ENCODE peak calls at places on chromosomes 2 and 18, in nine cellular contexts. One of them, this sample, is unnamed.

GRCh38 chr18:48924621-48925601 is 25.9 kb downstream of the SMAD7 start:
- DNase-seq in A549: no peak
- DNase-seq in CD4-positive, CD25-positive, alpha-beta regulatory T cell: no peak
- DNase-seq in CD8-positive, alpha-beta T cell: no peak
- DNase-seq in CD8-positive, alpha-beta memory T cell: no peak
- DNase-seq in GM23248: peak
- DNase-seq in uterus: no peak
- DNase-seq in heart right ventricle: no peak
- DNase-seq in Peyer's patch: peak
- DNase-seq in this sample: no peak

GRCh38 chr2:39128919-39129391 is 8.1 kb upstream of the SOS1 start:
- DNase-seq in A549: no peak
- DNase-seq in CD4-positive, CD25-positive, alpha-beta regulatory T cell: peak
- DNase-seq in CD8-positive, alpha-beta T cell: peak
- DNase-seq in CD8-positive, alpha-beta memory T cell: peak
- DNase-seq in GM23248: peak
- DNase-seq in uterus: no peak
- DNase-seq in heart right ventricle: no peak
- DNase-seq in Peyer's patch: peak
- DNase-seq in this sample: peak

GRCh38 chr2:214706986-214707385 is 102.5 kb downstream of the BARD1 start:
- DNase-seq in A549: no peak
- DNase-seq in CD4-positive, CD25-positive, alpha-beta regulatory T cell: no peak
- DNase-seq in CD8-positive, alpha-beta T cell: no peak
- DNase-seq in CD8-positive, alpha-beta memory T cell: no peak
- DNase-seq in GM23248: no peak
- DNase-seq in uterus: no peak
- DNase-seq in heart right ventricle: no peak
- DNase-seq in Peyer's patch: no peak
- DNase-seq in this sample: no peak

GRCh38 chr18:65968605-65969004 is 217.8 kb downstream of the CDH7 start:
- DNase-seq in A549: no peak
- DNase-seq in CD4-positive, CD25-positive, alpha-beta regulatory T cell: no peak
- DNase-seq in CD8-positive, alpha-beta T cell: no peak
- DNase-seq in CD8-positive, alpha-beta memory T cell: no peak
- DNase-seq in GM23248: no peak
- DNase-seq in uterus: no peak
- DNase-seq in heart right ventricle: no peak
- DNase-seq in Peyer's patch: no peak
- DNase-seq in this sample: no peak

GRCh38 chr2:57330447-57330846 is 716.2 kb upstream of the VRK2 start:
- DNase-seq in A549: no peak
- DNase-seq in CD4-positive, CD25-positive, alpha-beta regulatory T cell: no peak
- DNase-seq in CD8-positive, alpha-beta T cell: no peak
- DNase-seq in CD8-positive, alpha-beta memory T cell: no peak
- DNase-seq in GM23248: peak
- DNase-seq in uterus: no peak
- DNase-seq in heart right ventricle: no peak
- DNase-seq in Peyer's patch: no peak
- DNase-seq in this sample: no peak

GRCh38 chr18:49135871-49136270 is 185.1 kb upstream of the SMAD7 start:
- DNase-seq in A549: no peak
- DNase-seq in CD4-positive, CD25-positive, alpha-beta regulatory T cell: no peak
- DNase-seq in CD8-positive, alpha-beta T cell: no peak
- DNase-seq in CD8-positive, alpha-beta memory T cell: no peak
- DNase-seq in GM23248: peak
- DNase-seq in uterus: no peak
- DNase-seq in heart right ventricle: no peak
- DNase-seq in Peyer's patch: no peak
- DNase-seq in this sample: no peak

GRCh38 chr18:46649071-46649862 is 7.8 kb downstream of the LOXHD1 start:
- DNase-seq in A549: no peak
- DNase-seq in CD4-positive, CD25-positive, alpha-beta regulatory T cell: no peak
- DNase-seq in CD8-positive, alpha-beta T cell: no peak
- DNase-seq in CD8-positive, alpha-beta memory T cell: no peak
- DNase-seq in GM23248: no peak
- DNase-seq in uterus: no peak
- DNase-seq in heart right ventricle: no peak
- DNase-seq in Peyer's patch: no peak
- DNase-seq in this sample: no peak

GRCh38 chr18:6405237-6406074 is 9.3 kb downstream of the L3MBTL4 start:
- DNase-seq in A549: no peak
- DNase-seq in CD4-positive, CD25-positive, alpha-beta regulatory T cell: no peak
- DNase-seq in CD8-positive, alpha-beta T cell: no peak
- DNase-seq in CD8-positive, alpha-beta memory T cell: no peak
- DNase-seq in GM23248: peak
- DNase-seq in uterus: no peak
- DNase-seq in heart right ventricle: no peak
- DNase-seq in Peyer's patch: no peak
- DNase-seq in this sample: no peak

GRCh38 chr2:216117566-216117965 is 8.4 kb downstream of the XRCC5 start:
- DNase-seq in A549: no peak
- DNase-seq in CD4-positive, CD25-positive, alpha-beta regulatory T cell: no peak
- DNase-seq in CD8-positive, alpha-beta T cell: no peak
- DNase-seq in CD8-positive, alpha-beta memory T cell: no peak
- DNase-seq in GM23248: peak
- DNase-seq in uterus: no peak
- DNase-seq in heart right ventricle: no peak
- DNase-seq in Peyer's patch: no peak
- DNase-seq in this sample: no peak

GRCh38 chr2:172953970-172954852 is 121.4 kb upstream of the MAP3K20 start:
- DNase-seq in A549: no peak
- DNase-seq in CD4-positive, CD25-positive, alpha-beta regulatory T cell: no peak
- DNase-seq in CD8-positive, alpha-beta T cell: no peak
- DNase-seq in CD8-positive, alpha-beta memory T cell: no peak
- DNase-seq in GM23248: peak
- DNase-seq in uterus: no peak
- DNase-seq in heart right ventricle: no peak
- DNase-seq in Peyer's patch: no peak
- DNase-seq in this sample: no peak

GRCh38 chr2:168336786-168337388 is 89.5 kb upstream of the STK39 start:
- DNase-seq in A549: no peak
- DNase-seq in CD4-positive, CD25-positive, alpha-beta regulatory T cell: peak
- DNase-seq in CD8-positive, alpha-beta T cell: no peak
- DNase-seq in CD8-positive, alpha-beta memory T cell: peak
- DNase-seq in GM23248: no peak
- DNase-seq in uterus: no peak
- DNase-seq in heart right ventricle: no peak
- DNase-seq in Peyer's patch: peak
- DNase-seq in this sample: peak

GRCh38 chr2:227221120-227221519 is 56.7 kb downstream of the COL4A3 start:
- DNase-seq in A549: no peak
- DNase-seq in CD4-positive, CD25-positive, alpha-beta regulatory T cell: no peak
- DNase-seq in CD8-positive, alpha-beta T cell: no peak
- DNase-seq in CD8-positive, alpha-beta memory T cell: no peak
- DNase-seq in GM23248: no peak
- DNase-seq in uterus: no peak
- DNase-seq in heart right ventricle: no peak
- DNase-seq in Peyer's patch: no peak
- DNase-seq in this sample: no peak

GRCh38 chr18:3667255-3668137 is 217.5 kb downstream of the TGIF1 start:
- DNase-seq in A549: no peak
- DNase-seq in CD4-positive, CD25-positive, alpha-beta regulatory T cell: no peak
- DNase-seq in CD8-positive, alpha-beta T cell: no peak
- DNase-seq in CD8-positive, alpha-beta memory T cell: no peak
- DNase-seq in GM23248: no peak
- DNase-seq in uterus: no peak
- DNase-seq in heart right ventricle: no peak
- DNase-seq in Peyer's patch: no peak
- DNase-seq in this sample: no peak

DNA sequence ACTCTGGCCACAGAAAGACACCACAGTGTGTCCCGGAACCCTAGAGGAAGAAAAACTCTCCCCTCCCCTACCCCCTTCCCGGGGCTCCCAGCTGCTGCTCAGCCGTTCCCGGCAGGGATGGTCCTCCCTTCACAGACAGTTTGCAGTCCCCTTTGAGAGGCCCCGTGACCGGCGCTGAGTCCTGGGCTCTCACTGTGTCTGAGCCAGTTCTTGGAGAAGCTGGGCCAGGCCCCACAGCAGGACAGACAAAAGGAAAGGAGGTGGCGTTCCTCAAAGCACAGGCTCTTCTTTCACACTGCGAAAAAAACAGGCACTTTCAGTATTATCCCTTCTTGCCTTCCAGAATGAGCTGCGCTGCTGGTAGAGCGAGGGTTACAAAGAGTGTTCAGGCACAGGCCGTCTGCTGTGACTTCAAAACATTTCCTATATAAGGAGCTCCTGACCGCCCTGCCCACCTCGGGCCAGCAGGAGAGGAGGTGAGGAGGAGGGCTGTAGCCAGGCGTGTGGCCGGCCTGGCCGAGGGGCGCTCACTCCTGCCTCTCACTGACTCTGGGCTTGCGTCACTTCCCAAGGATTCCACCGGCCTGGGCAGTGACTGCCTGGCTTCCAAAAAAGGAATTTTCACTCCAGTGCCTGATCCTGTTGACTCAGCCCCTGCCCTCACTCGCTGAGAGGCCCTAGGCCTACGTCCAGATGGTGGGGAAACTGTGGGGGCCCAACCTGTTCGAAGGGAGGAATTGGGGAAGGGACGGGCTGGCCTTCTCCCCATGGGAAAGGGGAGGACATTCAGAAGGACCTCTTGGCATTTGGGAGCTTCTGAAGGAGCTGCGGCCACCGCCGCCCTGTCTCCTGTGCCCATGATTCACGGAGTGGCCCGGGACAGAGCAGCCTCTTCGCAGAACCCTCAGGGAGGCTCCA is 24.9 kb downstream of the CIDEA start:
- DNase-seq in A549: no peak
- DNase-seq in CD4-positive, CD25-positive, alpha-beta regulatory T cell: no peak
- DNase-seq in CD8-positive, alpha-beta T cell: no peak
- DNase-seq in CD8-positive, alpha-beta memory T cell: no peak
- DNase-seq in GM23248: peak
- DNase-seq in uterus: peak
- DNase-seq in heart right ventricle: peak
- DNase-seq in Peyer's patch: peak
- DNase-seq in this sample: no peak
- H3K27ac ChIP-seq in A549: no peak
- H3K27ac ChIP-seq in CD4-positive, CD25-positive, alpha-beta regulatory T cell: no peak
- H3K27ac ChIP-seq in CD8-positive, alpha-beta T cell: no peak
- H3K27ac ChIP-seq in CD8-positive, alpha-beta memory T cell: no peak
- H3K27ac ChIP-seq in GM23248: peak
- H3K27ac ChIP-seq in uterus: peak
- H3K27ac ChIP-seq in heart right ventricle: peak
- H3K27ac ChIP-seq in Peyer's patch: peak
- H3K27ac ChIP-seq in this sample: no peak

GRCh38 chr2:134936691-134937090 is 18.1 kb downstream of the CCNT2 start:
- DNase-seq in A549: no peak
- DNase-seq in CD4-positive, CD25-positive, alpha-beta regulatory T cell: no peak
- DNase-seq in CD8-positive, alpha-beta T cell: no peak
- DNase-seq in CD8-positive, alpha-beta memory T cell: no peak
- DNase-seq in GM23248: no peak
- DNase-seq in uterus: no peak
- DNase-seq in heart right ventricle: no peak
- DNase-seq in Peyer's patch: no peak
- DNase-seq in this sample: no peak
- H3K27ac ChIP-seq in A549: peak
- H3K27ac ChIP-seq in CD4-positive, CD25-positive, alpha-beta regulatory T cell: no peak
- H3K27ac ChIP-seq in CD8-positive, alpha-beta T cell: no peak
- H3K27ac ChIP-seq in CD8-positive, alpha-beta memory T cell: no peak
- H3K27ac ChIP-seq in GM23248: no peak
- H3K27ac ChIP-seq in uterus: no peak
- H3K27ac ChIP-seq in heart right ventricle: no peak
- H3K27ac ChIP-seq in Peyer's patch: no peak
- H3K27ac ChIP-seq in this sample: no peak

GRCh38 chr2:45258251-45258775 is 249.1 kb upstream of the SIX2 start:
- DNase-seq in A549: no peak
- DNase-seq in CD4-positive, CD25-positive, alpha-beta regulatory T cell: no peak
- DNase-seq in CD8-positive, alpha-beta T cell: no peak
- DNase-seq in CD8-positive, alpha-beta memory T cell: no peak
- DNase-seq in GM23248: no peak
- DNase-seq in uterus: no peak
- DNase-seq in heart right ventricle: no peak
- DNase-seq in Peyer's patch: no peak
- DNase-seq in this sample: no peak

GRCh38 chr2:45256867-45257641 is 247.8 kb upstream of the SIX2 start:
- DNase-seq in A549: no peak
- DNase-seq in CD4-positive, CD25-positive, alpha-beta regulatory T cell: no peak
- DNase-seq in CD8-positive, alpha-beta T cell: no peak
- DNase-seq in CD8-positive, alpha-beta memory T cell: no peak
- DNase-seq in GM23248: no peak
- DNase-seq in uterus: no peak
- DNase-seq in heart right ventricle: no peak
- DNase-seq in Peyer's patch: no peak
- DNase-seq in this sample: no peak

GRCh38 chr2:45259144-45259543 is 249.9 kb upstream of the SIX2 start:
- DNase-seq in A549: no peak
- DNase-seq in CD4-positive, CD25-positive, alpha-beta regulatory T cell: no peak
- DNase-seq in CD8-positive, alpha-beta T cell: no peak
- DNase-seq in CD8-positive, alpha-beta memory T cell: no peak
- DNase-seq in GM23248: no peak
- DNase-seq in uterus: no peak
- DNase-seq in heart right ventricle: no peak
- DNase-seq in Peyer's patch: no peak
- DNase-seq in this sample: no peak

GRCh38 chr2:45256173-45256866 is 247.1 kb upstream of the SIX2 start:
- DNase-seq in A549: no peak
- DNase-seq in CD4-positive, CD25-positive, alpha-beta regulatory T cell: no peak
- DNase-seq in CD8-positive, alpha-beta T cell: no peak
- DNase-seq in CD8-positive, alpha-beta memory T cell: no peak
- DNase-seq in GM23248: no peak
- DNase-seq in uterus: no peak
- DNase-seq in heart right ventricle: no peak
- DNase-seq in Peyer's patch: no peak
- DNase-seq in this sample: no peak

DNA sequence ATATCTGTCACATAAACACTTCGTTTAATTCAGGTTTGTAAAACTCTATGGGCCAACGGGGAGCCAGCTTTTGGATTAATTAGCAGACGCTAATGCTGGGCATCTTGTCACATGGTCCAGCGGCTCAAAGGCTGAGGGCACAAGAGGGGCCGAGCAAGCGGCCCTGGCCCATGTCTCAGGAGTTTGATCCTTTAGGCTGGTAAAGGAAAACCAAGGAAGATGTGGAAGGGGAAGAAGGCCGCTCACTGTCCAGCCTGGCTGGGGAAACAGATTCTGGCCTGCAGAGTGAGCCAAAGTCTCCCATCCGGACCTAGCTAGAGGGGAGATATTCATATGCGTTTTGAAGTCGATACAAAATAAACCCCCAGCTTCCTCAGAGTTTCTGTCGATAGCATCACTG is 248.6 kb upstream of the SIX2 start:
- DNase-seq in A549: no peak
- DNase-seq in CD4-positive, CD25-positive, alpha-beta regulatory T cell: no peak
- DNase-seq in CD8-positive, alpha-beta T cell: no peak
- DNase-seq in CD8-positive, alpha-beta memory T cell: no peak
- DNase-seq in GM23248: no peak
- DNase-seq in uterus: no peak
- DNase-seq in heart right ventricle: no peak
- DNase-seq in Peyer's patch: no peak
- DNase-seq in this sample: no peak
- H3K27ac ChIP-seq in A549: no peak
- H3K27ac ChIP-seq in CD4-positive, CD25-positive, alpha-beta regulatory T cell: no peak
- H3K27ac ChIP-seq in CD8-positive, alpha-beta T cell: no peak
- H3K27ac ChIP-seq in CD8-positive, alpha-beta memory T cell: no peak
- H3K27ac ChIP-seq in GM23248: no peak
- H3K27ac ChIP-seq in uterus: no peak
- H3K27ac ChIP-seq in heart right ventricle: no peak
- H3K27ac ChIP-seq in Peyer's patch: no peak
- H3K27ac ChIP-seq in this sample: no peak

DNA sequence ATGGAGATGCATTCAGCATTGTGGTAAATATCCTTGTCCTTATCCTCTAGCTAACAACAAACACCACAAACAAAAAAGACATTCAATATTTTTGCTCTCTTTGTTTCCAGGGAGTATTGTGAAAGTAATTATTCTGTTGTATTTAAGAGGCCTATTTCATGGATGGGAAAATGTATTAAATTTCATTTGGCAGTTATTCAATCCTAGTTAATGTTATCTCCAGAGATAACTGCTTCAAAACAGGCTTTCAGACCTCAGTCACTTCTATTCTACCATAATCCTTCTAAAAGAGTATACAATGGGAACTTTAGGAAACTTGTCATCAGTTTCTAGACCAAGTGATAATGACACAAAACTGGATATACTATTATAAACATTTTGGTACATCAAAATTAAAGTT is 280.5 kb upstream of the CCDC68 start:
- DNase-seq in A549: no peak
- DNase-seq in CD4-positive, CD25-positive, alpha-beta regulatory T cell: no peak
- DNase-seq in CD8-positive, alpha-beta T cell: no peak
- DNase-seq in CD8-positive, alpha-beta memory T cell: no peak
- DNase-seq in GM23248: no peak
- DNase-seq in uterus: no peak
- DNase-seq in heart right ventricle: no peak
- DNase-seq in Peyer's patch: no peak
- DNase-seq in this sample: no peak
- H3K27ac ChIP-seq in A549: no peak
- H3K27ac ChIP-seq in CD4-positive, CD25-positive, alpha-beta regulatory T cell: no peak
- H3K27ac ChIP-seq in CD8-positive, alpha-beta T cell: no peak
- H3K27ac ChIP-seq in CD8-positive, alpha-beta memory T cell: no peak
- H3K27ac ChIP-seq in GM23248: no peak
- H3K27ac ChIP-seq in uterus: no peak
- H3K27ac ChIP-seq in heart right ventricle: peak
- H3K27ac ChIP-seq in Peyer's patch: no peak
- H3K27ac ChIP-seq in this sample: no peak

This sample was measured in naive thymus-derived CD4-positive, alpha-beta T cell.